ENCODE peak calls at places on chromosomes 11 and 22, in four cellular contexts. H is choroid plexus epithelial cell, O is fibroblast of lung, D is cardiac fibroblast. I is an unnamed sample.

GRCh38 chr11:18566406-18566805 is 22.1 kb downstream of the UEVLD start:
- DNase-seq in D (peak; percentile 46), H (peak; percentile 53), O (peak; percentile 17), I (no peak)

GRCh38 chr11:764322-765024 is 12.8 kb downstream of the GATD1 start:
- DNase-seq in D (no peak), O (no peak), H (no peak), I (no peak)

GRCh38 chr11:73257342-73258103 is 14.6 kb upstream of the P2RY6 start:
- DNase-seq in H (peak; percentile 79), D (peak; percentile 88), O (peak; percentile 81), I (peak; percentile 6)

GRCh38 chr22:27393371-27393770 is 408.2 kb downstream of the MN1 start:
- DNase-seq in D (no peak), O (no peak), H (no peak), I (no peak)

GRCh38 chr11:120712862-120713770 is 201.6 kb downstream of the GRIK4 start:
- DNase-seq in O (peak; percentile 34), D (no peak), H (no peak), I (no peak)

GRCh38 chr11:44936527-44936926 is 14.2 kb downstream of the TP53I11 start:
- DNase-seq in D (peak; percentile 85), H (peak; percentile 91), O (peak; percentile 81), I (peak; percentile 81)

GRCh38 chr11:124899376-124900145 is 1.9 kb upstream of the ROBO4 start:
- DNase-seq in O (no peak), D (peak; percentile 37), H (no peak), I (no peak)

GRCh38 chr22:30634477-30635233 is 926 bp upstream of the SLC35E4 start:
- DNase-seq in O (peak; percentile 89), H (peak; percentile 91), D (peak; percentile 94), I (peak; percentile 85)

GRCh38 chr11:47161134-47161854 is 15.4 kb downstream of the ARFGAP2 start:
- DNase-seq in H (peak; percentile 86), O (peak; percentile 72), D (peak; percentile 77), I (peak; percentile 55)

GRCh38 chr22:35510481-35510934 is 30.1 kb upstream of the RASD2 start:
- DNase-seq in O (peak; percentile 6), D (no peak), H (peak; percentile 17), I (no peak)

GRCh38 chr22:25853078-25853477 is 111.1 kb downstream of the MYO18B start:
- DNase-seq in H (no peak), D (no peak), O (no peak), I (no peak)

GRCh38 chr11:87038235-87038960 is 664 bp downstream of the TMEM135 start:
- DNase-seq in O (peak; percentile 15), D (peak; percentile 17), H (peak; percentile 20), I (no peak)

GRCh38 chr11:115256326-115257197 is 247.7 kb downstream of the CADM1 start:
- DNase-seq in D (no peak), O (no peak), H (no peak), I (no peak)

GRCh38 chr11:77506857-77507256 is 33.0 kb upstream of the PAK1 start:
- DNase-seq in H (peak; percentile 43), O (no peak), D (no peak), I (no peak)

GRCh38 chr11:78828582-78829520 is 254.2 kb upstream of the NARS2 start:
- DNase-seq in O (no peak), H (no peak), D (no peak), I (no peak)

GRCh38 chr11:68810164-68810563 is 31.6 kb downstream of the CPT1A start:
- DNase-seq in O (no peak), D (no peak), H (no peak), I (no peak)

GRCh38 chr11:282630-283360 is 4.6 kb downstream of the NLRP6 start:
- DNase-seq in D (no peak), H (no peak), O (no peak), I (no peak)

GRCh38 chr22:16806401-16806800 is 18.8 kb downstream of the XKR3 start:
- DNase-seq in O (no peak), D (no peak), H (no peak), I (no peak)

GRCh38 chr11:112024178-112024777 is 930 bp upstream of the DLAT start:
- DNase-seq in O (no peak), H (peak; percentile 31), D (no peak), I (no peak)

GRCh38 chr11:10778217-10778970 is 27.3 kb downstream of the CTR9 start:
- DNase-seq in O (peak; percentile 89), D (peak; percentile 98), H (peak; percentile 89), I (no peak)

GRCh38 chr11:119376197-119376847 is 5.2 kb downstream of the USP2 start:
- DNase-seq in O (peak; percentile 36), H (no peak), D (no peak), I (no peak)

GRCh38 chr11:33194455-33194854 is 33.2 kb upstream of the CSTF3 start:
- DNase-seq in H (no peak), O (no peak), D (no peak), I (no peak)

GRCh38 chr11:73946798-73947458 is 3.9 kb upstream of the DNAJB13 start:
- DNase-seq in O (no peak), D (no peak), H (no peak), I (no peak)

GRCh38 chr11:75664366-75664765 is 4.5 kb downstream of the MAP6 start:
- DNase-seq in H (no peak), D (no peak), O (no peak), I (no peak)

GRCh38 chr11:20109731-20110445 is 50.4 kb downstream of the DBX1 start:
- DNase-seq in D (peak; percentile 60), O (peak; percentile 67), H (peak; percentile 15), I (no peak)

GRCh38 chr11:44561275-44561781 is 4.1 kb upstream of the CD82 start:
- DNase-seq in H (no peak), D (peak; percentile 52), O (no peak), I (no peak)

GRCh38 chr11:26323837-26324236 is 8.1 kb upstream of the ANO3 start:
- DNase-seq in D (no peak), O (no peak), H (no peak), I (no peak)

GRCh38 chr11:100925935-100926334 is 203.7 kb downstream of the PGR start:
- DNase-seq in H (peak; percentile 89), O (peak; percentile 80), D (peak; percentile 73), I (no peak)

GRCh38 chr11:69376155-69377028 is 82.4 kb downstream of the MYEOV start:
- DNase-seq in H (no peak), O (no peak), D (no peak), I (no peak)

GRCh38 chr11:84247931-84248330 is 961.8 kb upstream of the CCDC90B start:
- DNase-seq in D (peak; percentile 61), O (no peak), H (peak; percentile 5), I (no peak)

GRCh38 chr11:112381578-112381977 is 120.9 kb upstream of the PLET1 start:
- DNase-seq in O (no peak), D (no peak), H (no peak), I (no peak)

GRCh38 chr11:65552413-65552951 is 5.7 kb downstream of the LTBP3 start:
- DNase-seq in D (no peak), H (no peak), O (no peak), I (no peak)

GRCh38 chr11:65553301-65554001 is 4.7 kb downstream of the LTBP3 start:
- DNase-seq in O (no peak), D (no peak), H (no peak), I (no peak)

GRCh38 chr11:65549088-65549487 is 9.1 kb downstream of the LTBP3 start:
- DNase-seq in O (no peak), D (no peak), H (no peak), I (no peak)

GRCh38 chr11:65554057-65554818 is 3.9 kb downstream of the LTBP3 start:
- DNase-seq in H (no peak), D (no peak), O (no peak), I (no peak)

GRCh38 chr11:65551572-65552398 is 6.4 kb downstream of the LTBP3 start:
- DNase-seq in D (no peak), H (no peak), O (peak; percentile 23), I (peak; percentile 52)
- TF ChIP-seq CTCF in D (peak; percentile 19), H (peak; percentile 48), O (peak; percentile 27), I (peak; percentile 20)

DNA sequence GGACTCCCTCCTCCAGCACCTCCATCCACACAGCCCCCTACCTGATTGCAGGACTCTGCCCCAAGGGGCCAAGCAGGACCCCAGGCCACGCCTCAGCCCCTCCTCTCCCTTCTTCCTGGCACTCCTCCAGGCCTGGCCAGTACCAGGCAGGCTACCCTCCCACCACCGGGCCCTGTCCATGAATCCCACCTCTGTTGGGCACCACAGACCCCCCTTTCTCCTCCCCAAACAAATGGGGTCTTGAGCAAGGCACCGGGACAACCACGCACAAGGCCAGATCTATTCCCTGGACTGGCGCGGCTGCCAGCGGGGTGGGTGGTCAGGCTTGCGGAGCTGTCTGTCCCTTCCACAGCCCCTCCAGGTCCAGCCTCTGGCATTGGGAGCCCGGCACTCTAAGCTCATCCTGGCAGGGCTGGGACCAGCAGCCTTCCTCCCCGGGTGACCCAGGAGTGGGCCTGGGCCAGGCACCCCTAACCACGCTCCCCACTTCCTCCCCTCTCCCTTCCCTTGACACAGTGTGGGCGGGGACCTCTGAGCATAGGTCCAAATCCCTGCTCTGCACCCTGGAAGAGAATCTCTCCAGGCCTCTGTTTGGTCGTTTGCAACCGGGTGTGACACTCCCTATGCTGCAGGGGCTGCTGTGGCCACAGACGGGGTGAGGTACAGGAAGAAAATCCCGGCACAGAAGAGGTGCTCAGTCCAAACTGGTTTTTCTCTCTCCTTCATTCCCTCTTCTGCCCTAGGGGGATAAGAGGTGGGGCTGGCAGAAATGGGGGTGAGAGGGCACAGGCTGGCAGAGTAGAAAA is 14.6 kb downstream of the ELFN2 start:
- DNase-seq in O (no peak), H (no peak), D (no peak), I (no peak)
- TF ChIP-seq CTCF in O (no peak), H (no peak), D (no peak), I (no peak)

GRCh38 chr11:122101625-122102291 is 14.3 kb downstream of the BLID start:
- DNase-seq in H (peak; percentile 92), O (peak; percentile 91), D (peak; percentile 81), I (no peak)
- TF ChIP-seq CTCF in H (peak; percentile 80), O (peak; percentile 58), D (peak; percentile 60), I (no peak)

GRCh38 chr22:49885881-49886280 is 32.2 kb downstream of the ZBED4 start:
- DNase-seq in H (no peak), O (no peak), D (no peak), I (no peak)

GRCh38 chr22:49887716-49888115 is 30.5 kb downstream of the ALG12 start:
- DNase-seq in D (no peak), O (no peak), H (no peak), I (no peak)

GRCh38 chr22:49887074-49887471 is 31.2 kb downstream of the ALG12 start:
- DNase-seq in D (no peak), O (no peak), H (no peak), I (no peak)

GRCh38 chr22:49885281-49885680 is 31.6 kb downstream of the ZBED4 start:
- DNase-seq in O (no peak), D (no peak), H (no peak), I (no peak)

DNA sequence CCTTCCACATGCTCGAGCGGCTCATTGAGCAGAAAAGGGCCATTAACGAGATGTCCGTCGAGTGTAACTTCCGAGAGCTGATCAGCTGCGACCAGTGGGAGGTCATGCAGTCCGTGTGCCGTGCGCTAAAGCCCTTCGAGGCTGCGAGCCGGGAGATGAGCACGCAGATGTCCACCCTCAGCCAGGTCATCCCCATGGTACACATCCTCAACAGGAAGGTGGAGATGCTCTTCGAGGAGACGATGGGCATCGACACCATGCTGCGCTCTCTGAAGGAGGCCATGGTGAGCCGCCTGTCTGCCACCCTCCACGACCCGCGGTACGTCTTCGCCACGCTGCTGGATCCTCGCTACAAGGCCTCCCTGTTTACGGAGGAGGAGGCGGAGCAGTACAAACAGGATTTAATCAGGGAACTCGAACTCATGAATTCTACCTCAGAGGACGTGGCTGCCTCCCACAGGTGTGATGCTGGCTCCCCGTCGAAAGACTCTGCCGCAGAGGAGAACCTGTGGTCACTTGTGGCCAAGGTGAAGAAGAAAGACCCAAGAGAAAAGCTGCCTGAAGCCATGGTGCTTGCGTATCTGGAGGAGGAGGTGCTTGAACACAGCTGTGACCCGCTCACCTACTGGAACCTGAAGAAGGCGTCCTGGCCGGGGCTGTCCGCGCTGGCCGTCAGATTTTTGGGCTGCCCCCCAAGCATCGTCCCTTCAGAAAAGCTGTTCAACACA is 31.7 kb downstream of the ALG12 start:
- DNase-seq in O (no peak), D (no peak), H (no peak), I (no peak)
- TF ChIP-seq CTCF in O (no peak), D (no peak), H (no peak), I (no peak)

I was measured in natural killer cell.